ENCODE peak calls at places on chromosomes 7 and 10, in nine cellular contexts. I, U, T, S, Y, V, B, E and N are unnamed samples.

GRCh38 chr7:128963327-128963757 is 25.6 kb downstream of the IRF5 start:
- DNase-seq in I (no peak), U (no peak), T (no peak), S (no peak), Y (no peak), V (no peak), B (no peak), E (no peak), N (no peak)

GRCh38 chr7:120053390-120053961 is 219.5 kb upstream of the KCND2 start:
- DNase-seq in I (no peak), U (peak), T (no peak), S (no peak), Y (no peak), V (no peak), B (no peak), E (no peak), N (no peak)

GRCh38 chr7:37455081-37455480 is 6.4 kb upstream of the ELMO1 start:
- DNase-seq in I (no peak), U (no peak), T (no peak), S (no peak), Y (no peak), V (no peak), B (no peak), E (no peak), N (no peak)

GRCh38 chr10:88786032-88786770 is 16.3 kb upstream of the LIPM start:
- DNase-seq in I (no peak), U (no peak), T (no peak), S (no peak), Y (no peak), V (no peak), B (no peak), E (no peak), N (no peak)

GRCh38 chr10:104479906-104480579 is 126.4 kb downstream of the CFAP58 start:
- DNase-seq in I (no peak), U (peak), T (no peak), S (no peak), Y (no peak), V (no peak), B (no peak), E (no peak), N (no peak)

GRCh38 chr10:58266826-58267712 is 625 bp downstream of the IPMK start:
- DNase-seq in I (peak), U (peak), T (peak), S (no peak), Y (peak), V (no peak), B (peak), E (peak), N (peak)

GRCh38 chr10:92993671-92994304 is 66.8 kb upstream of the CYP26C1 start:
- DNase-seq in I (no peak), U (no peak), T (no peak), S (peak), Y (no peak), V (no peak), B (no peak), E (no peak), N (peak)

GRCh38 chr10:61791216-61791615 is 110.3 kb upstream of the ARID5B start:
- DNase-seq in I (no peak), U (no peak), T (no peak), S (no peak), Y (no peak), V (no peak), B (no peak), E (no peak), N (no peak)

GRCh38 chr7:151372612-151373265 is 31.1 kb downstream of the NUB1 start:
- DNase-seq in I (no peak), U (no peak), T (no peak), S (no peak), Y (no peak), V (no peak), B (no peak), E (no peak), N (no peak)

GRCh38 chr7:25095516-25096345 is 29.3 kb downstream of the CYCS start:
- DNase-seq in I (no peak), U (peak), T (no peak), S (no peak), Y (no peak), V (no peak), B (no peak), E (no peak), N (no peak)

GRCh38 chr7:128861957-128862570 is 592 bp upstream of the ATP6V1F start:
- DNase-seq in I (no peak), U (no peak), T (no peak), S (no peak), Y (no peak), V (no peak), B (no peak), E (no peak), N (no peak)

GRCh38 chr7:114141415-114141814 is 222.6 kb upstream of the PPP1R3A start:
- DNase-seq in I (no peak), U (no peak), T (no peak), S (no peak), Y (no peak), V (no peak), B (no peak), E (no peak), N (no peak)

GRCh38 chr10:102675151-102675886 is 31.0 kb downstream of the TRIM8 start:
- DNase-seq in I (no peak), U (no peak), T (no peak), S (no peak), Y (no peak), V (no peak), B (no peak), E (no peak), N (no peak)

GRCh38 chr7:116782177-116782711 is 80.1 kb upstream of the CAPZA2 start:
- DNase-seq in I (no peak), U (peak), T (no peak), S (peak), Y (peak), V (no peak), B (no peak), E (no peak), N (no peak)

GRCh38 chr7:123727071-123727837 is 21.5 kb downstream of the WASL start:
- DNase-seq in I (no peak), U (peak), T (no peak), S (no peak), Y (no peak), V (no peak), B (no peak), E (no peak), N (no peak)

GRCh38 chr10:102775973-102776669 is 32.4 kb downstream of the WBP1L start:
- DNase-seq in I (peak), U (peak), T (peak), S (no peak), Y (no peak), V (no peak), B (peak), E (no peak), N (no peak)

GRCh38 chr7:2978403-2978802 is 65.3 kb downstream of the CARD11 start:
- DNase-seq in I (no peak), U (peak), T (no peak), S (no peak), Y (no peak), V (peak), B (no peak), E (peak), N (no peak)